ENCODE peak calls at places on chromosomes 16 and 17, in seven cellular contexts. H is A549, J is left ventricle myocardium inferior, W is sigmoid colon, P is hepatocyte, L is prostate gland, E is upper lobe of right lung. O is an unnamed sample.

GRCh38 chr16:85354623-85355514 is 242.6 kb upstream of the CIBAR2 start:
- DNase-seq in H (no peak), J (no peak), W (no peak), P (peak; percentile 64), L (no peak), E (peak; percentile 61), O (no peak)

GRCh38 chr17:78748730-78749317 is 33.2 kb downstream of the CYTH1 start:
- DNase-seq in H (no peak), J (peak; percentile 50), W (peak; percentile 85), P (no peak), L (peak; percentile 41), E (peak; percentile 81), O (peak; percentile 66)

GRCh38 chr17:75428775-75429469 is 23.4 kb upstream of the GRB2 start:
- DNase-seq in H (peak; percentile 87), J (no peak), W (no peak), P (peak; percentile 66), L (no peak), E (no peak), O (no peak)

GRCh38 chr17:31581022-31581483 is 189.6 kb downstream of the RAB11FIP4 start:
- DNase-seq in H (no peak), J (peak; percentile 78), W (peak; percentile 92), P (no peak), L (peak; percentile 85), E (peak; percentile 88), O (peak; percentile 78)

GRCh38 chr17:59347975-59348391 is 16.5 kb downstream of the YPEL2 start:
- DNase-seq in H (no peak), J (no peak), W (no peak), P (no peak), L (no peak), E (no peak), O (no peak)

GRCh38 chr16:52861614-52862022 is 191.1 kb downstream of the CHD9NB start:
- DNase-seq in H (peak; percentile 23), J (no peak), W (no peak), P (peak; percentile 63), L (no peak), E (no peak), O (no peak)

GRCh38 chr17:2860045-2860444 is 63.8 kb downstream of the RAP1GAP2 start:
- DNase-seq in H (no peak), J (no peak), W (no peak), P (no peak), L (no peak), E (no peak), O (no peak)

GRCh38 chr17:27810902-27811557 is 10.7 kb upstream of the NOS2 start:
- DNase-seq in H (peak; percentile 17), J (no peak), W (no peak), P (peak; percentile 26), L (no peak), E (no peak), O (no peak)

GRCh38 chr16:62225675-62226074 is 189.4 kb upstream of the CDH8 start:
- DNase-seq in H (peak; percentile 89), J (peak; percentile 60), W (no peak), P (peak; percentile 87), L (no peak), E (peak; percentile 85), O (peak; percentile 78)

GRCh38 chr17:43949777-43950176 is 4.0 kb downstream of the PYY start:
- DNase-seq in H (no peak), J (no peak), W (no peak), P (no peak), L (no peak), E (no peak), O (no peak)

GRCh38 chr16:57735755-57736418 is at the start of gene KATNB1:
- DNase-seq in H (no peak), J (peak; percentile 18), W (peak; percentile 69), P (no peak), L (no peak), E (no peak), O (no peak)

GRCh38 chr17:30969989-30970680 is 704 bp upstream of the RNF135 start:
- DNase-seq in H (no peak), J (no peak), W (no peak), P (peak; percentile 30), L (peak; percentile 59), E (no peak), O (no peak)

GRCh38 chr16:68179855-68180254 is 56.1 kb downstream of the ESRP2 start:
- DNase-seq in H (no peak), J (no peak), W (no peak), P (no peak), L (no peak), E (no peak), O (no peak)

GRCh38 chr16:81324808-81325207 is 10.0 kb downstream of the GAN start:
- DNase-seq in H (no peak), J (no peak), W (peak; percentile 65), P (no peak), L (no peak), E (no peak), O (no peak)

GRCh38 chr16:60123387-60124023 is 1389.4 kb upstream of the GOT2 start:
- DNase-seq in H (no peak), J (no peak), W (no peak), P (no peak), L (no peak), E (no peak), O (no peak)

GRCh38 chr17:8124350-8125195 is 667 bp upstream of the HES7 start:
- DNase-seq in H (peak; percentile 53), J (no peak), W (no peak), P (peak; percentile 44), L (no peak), E (no peak), O (peak; percentile 27)

GRCh38 chr16:67666538-67667433 is at the start of the genes C16orf86 and ENKD1:
- DNase-seq in H (peak; percentile 62), J (peak; percentile 89), W (peak; percentile 92), P (peak; percentile 85), L (peak; percentile 75), E (peak; percentile 94), O (peak; percentile 87)

GRCh38 chr17:66775881-66776400 is 59.0 kb upstream of the CACNG5 start:
- DNase-seq in H (no peak), J (no peak), W (no peak), P (no peak), L (no peak), E (no peak), O (no peak)

DNA sequence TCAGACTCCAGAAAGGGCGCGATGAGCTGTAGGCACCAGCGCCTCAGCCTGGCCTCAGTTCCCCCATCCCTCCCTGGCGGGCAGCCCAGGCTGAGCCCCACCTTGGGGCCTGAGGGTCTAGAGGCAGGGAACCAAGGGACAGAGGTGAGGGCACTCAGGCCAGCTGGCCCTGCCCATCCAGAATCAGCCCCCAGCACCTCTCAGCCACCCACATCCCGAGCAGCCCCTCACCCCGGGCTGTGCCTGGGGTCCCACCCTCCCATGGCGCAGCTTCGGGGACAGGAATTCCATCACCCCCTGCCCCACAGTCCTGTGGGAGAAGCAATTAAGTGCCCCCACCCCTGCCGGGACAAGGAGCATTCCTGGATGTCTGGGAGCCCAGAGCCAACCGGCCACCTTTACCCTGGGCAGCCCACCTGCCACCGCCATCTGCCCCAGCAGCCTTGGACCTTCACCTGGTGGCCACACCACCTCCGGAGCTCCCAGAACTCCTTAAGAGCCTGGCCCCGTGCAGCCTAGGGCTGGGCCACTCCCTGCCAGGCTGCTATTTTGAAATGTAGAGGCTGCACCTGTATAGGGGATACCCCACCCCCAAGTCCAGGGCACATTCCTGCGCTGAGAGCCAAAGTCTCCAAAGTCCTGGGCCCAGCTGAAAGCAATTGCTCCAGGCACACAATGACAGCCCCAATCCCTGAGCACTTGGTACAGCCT is 33.7 kb upstream of the PVALEF start:
- DNase-seq in H (no peak), J (no peak), W (no peak), P (peak; percentile 74), L (no peak), E (peak; percentile 89), O (peak; percentile 66)
- H3K4me3 ChIP-seq in H (no peak overlapping the region), J (no peak overlapping the region), W (no peak overlapping the region), P (no peak overlapping the region), L (no peak overlapping the region), E (peak overlapping the region; percentile 48), O (no peak overlapping the region)

DNA sequence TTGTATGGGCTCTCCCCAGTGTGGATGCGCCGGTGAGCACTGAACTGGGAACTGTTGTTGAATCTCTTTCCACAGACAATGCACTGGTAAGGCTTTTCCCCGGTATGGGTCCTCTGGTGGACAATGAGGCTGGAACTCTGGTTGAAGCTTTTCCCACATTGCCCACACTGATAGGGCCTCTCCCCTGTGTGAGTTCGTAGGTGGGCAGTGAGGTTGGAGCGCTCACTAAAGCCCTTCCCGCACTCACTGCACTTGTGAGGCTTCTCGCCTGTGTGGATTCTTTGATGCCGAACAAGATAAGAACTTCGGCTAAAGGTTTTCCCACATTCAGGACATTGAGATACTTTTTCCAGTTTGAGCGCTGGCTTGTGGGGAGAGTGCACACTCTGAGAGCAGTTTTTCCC is 17.8 kb downstream of the ZSCAN32 start:
- DNase-seq in H (peak; percentile 19), J (no peak), W (no peak), P (no peak), L (no peak), E (no peak), O (no peak)
- H3K9me3 ChIP-seq in H (peaks cover 88% of the 10 kb centered on the region), J (peaks cover 19% of the 10 kb centered on the region), W (peaks cover 72% of the 10 kb centered on the region), P (peaks cover 46% of the 10 kb centered on the region), L (peaks cover 2% of the 10 kb centered on the region), E (peaks cover 70% of the 10 kb centered on the region), O (peaks cover 91% of the 10 kb centered on the region)

GRCh38 chr17:19286751-19287341 is 49.7 kb downstream of the EPN2 start:
- DNase-seq in H (no peak), J (no peak), W (no peak), P (no peak), L (no peak), E (no peak), O (no peak)

GRCh38 chr17:19285218-19285900 is 48.2 kb downstream of the EPN2 start:
- DNase-seq in H (no peak), J (no peak), W (no peak), P (no peak), L (no peak), E (no peak), O (no peak)

GRCh38 chr17:19288453-19288852 is 51.3 kb downstream of the EPN2 start:
- DNase-seq in H (peak; percentile 19), J (no peak), W (no peak), P (no peak), L (no peak), E (no peak), O (no peak)

GRCh38 chr17:19290047-19290705 is 53.0 kb downstream of the EPN2 start:
- DNase-seq in H (no peak), J (no peak), W (no peak), P (no peak), L (no peak), E (no peak), O (no peak)

GRCh38 chr17:19287651-19288050 is 50.5 kb downstream of the EPN2 start:
- DNase-seq in H (no peak), J (no peak), W (no peak), P (no peak), L (no peak), E (no peak), O (no peak)
- TF ChIP-seq CTCF in H (no peak), J (no peak), W (no peak), P (no peak), L (no peak), E (no peak), O (no peak)

GRCh38 chr16:86494565-86495356 is 15.6 kb upstream of the FOXF1 start:
- DNase-seq in H (no peak), J (no peak), W (peak; percentile 91), P (no peak), L (no peak), E (no peak), O (no peak)
- H3K4me3 ChIP-seq in H (no peak overlapping the region), J (no peak overlapping the region), W (peak overlapping the region; percentile 84), P (no peak overlapping the region), L (no peak overlapping the region), E (peak overlapping the region; percentile 33), O (no peak overlapping the region)

O was measured in mucosa of descending colon.